ENCODE peak calls at places on chromosomes 4 and X, in five cellular contexts. V is neural progenitor cell, O is AG09309, H is fibroblast of lung, T is IMR-90. D is an unnamed sample.

GRCh38 chr4:42716996-42717395 is 60.1 kb upstream of the ATP8A1 start:
- DNase-seq in T (no peak), V (no peak), O (no peak), H (no peak), D (no peak)

GRCh38 chr4:154720123-154720522 is 23.7 kb upstream of the LRAT start:
- DNase-seq in H (no peak), T (no peak), O (no peak), V (no peak), D (no peak)

GRCh38 chr4:150982557-150983233 is 32.4 kb downstream of the LRBA start:
- DNase-seq in V (no peak), O (no peak), H (no peak), T (peak), D (no peak)

GRCh38 chr4:119525005-119525749 is 103.4 kb downstream of the PDE5A start:
- DNase-seq in T (peak), O (no peak), V (no peak), H (peak), D (no peak)

GRCh38 chr4:123305746-123306145 is 90.8 kb upstream of the SPRY1 start:
- DNase-seq in O (no peak), H (no peak), V (no peak), T (no peak), D (no peak)

GRCh38 chrX:14864626-14865025 is 8.2 kb downstream of the FANCB start:
- DNase-seq in O (no peak), V (no peak), T (peak), H (peak), D (no peak)

GRCh38 chr4:52560844-52561280 is 98.2 kb downstream of the USP46 start:
- DNase-seq in T (peak), H (no peak), O (peak), V (no peak), D (no peak)

GRCh38 chr4:113556382-113557134 is 205.0 kb downstream of the CAMK2D start:
- DNase-seq in V (no peak), T (no peak), O (no peak), H (no peak), D (no peak)

GRCh38 chr4:138236035-138236434 is 6.1 kb downstream of the SLC7A11 start:
- DNase-seq in T (peak), V (no peak), O (no peak), H (peak), D (no peak)

GRCh38 chr4:130335417-130336194 is 1239.7 kb downstream of the C4orf33 start:
- DNase-seq in O (no peak), H (no peak), T (no peak), V (no peak), D (no peak)

GRCh38 chr4:130333241-130333759 is 1237.3 kb downstream of the C4orf33 start:
- DNase-seq in O (no peak), V (no peak), T (no peak), H (no peak), D (no peak)

GRCh38 chr4:130336585-130337217 is 1240.7 kb downstream of the C4orf33 start:
- DNase-seq in H (peak), O (no peak), T (peak), V (peak), D (no peak)
- TF ChIP-seq CTCF in H (peak), O (peak), T (peak), V (peak), D (peak)

GRCh38 chr4:139736257-139736626 is 70.6 kb downstream of the MGST2 start:
- DNase-seq in T (no peak), H (no peak), V (peak), O (no peak), D (no peak)

GRCh38 chr4:139735381-139736256 is 70.0 kb downstream of the MGST2 start:
- DNase-seq in O (no peak), H (peak), T (no peak), V (peak), D (no peak)

GRCh38 chr4:139734201-139734874 is 68.7 kb downstream of the MGST2 start:
- DNase-seq in O (peak), T (peak), H (peak), V (peak), D (no peak)

GRCh38 chr4:139736661-139737060 is 71.0 kb downstream of the MGST2 start:
- DNase-seq in H (peak), O (no peak), T (no peak), V (peak), D (no peak)

DNA sequence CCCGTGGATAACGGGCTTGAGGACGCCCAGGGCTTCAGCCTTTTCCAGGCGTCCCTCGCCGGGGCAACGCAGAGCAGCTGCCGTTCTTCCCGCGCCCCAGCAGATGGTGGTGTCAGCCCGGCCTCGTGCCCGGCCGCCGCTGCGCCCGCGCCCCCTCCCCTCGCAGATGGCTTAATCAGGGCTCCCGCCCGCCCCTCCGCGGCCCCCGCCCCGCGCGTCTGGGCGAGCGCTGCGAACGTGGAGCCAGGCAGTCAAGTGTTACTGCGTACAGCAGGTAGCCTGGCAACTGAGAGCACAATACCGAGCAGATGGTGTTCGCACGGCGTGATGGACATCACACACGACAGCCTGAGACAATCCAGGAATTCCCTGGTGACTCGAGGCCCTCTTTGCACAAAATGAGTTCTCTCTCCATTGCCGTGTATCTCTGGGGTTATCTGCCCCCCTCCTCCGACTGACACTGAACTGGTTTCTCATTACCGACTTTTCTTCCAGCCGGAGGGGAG is 69.3 kb downstream of the MGST2 start:
- DNase-seq in T (peak), V (peak), H (peak), O (peak), D (peak)
- TF ChIP-seq CTCF in T (peak), V (peak), H (peak), O (peak), D (peak)

GRCh38 chr4:105490523-105490922 is 16.7 kb upstream of the PPA2 start:
- DNase-seq in H (no peak), O (no peak), V (no peak), T (no peak), D (no peak)
- TF ChIP-seq CTCF in H (no peak), O (no peak), V (no peak), T (no peak), D (no peak)

GRCh38 chr4:165115301-165115700 is 2.6 kb upstream of the TMEM192 start:
- DNase-seq in T (no peak), H (no peak), V (no peak), O (no peak), D (no peak)

GRCh38 chr4:165111906-165112257 is 778 bp downstream of the TMEM192 start:
- DNase-seq in V (no peak), H (no peak), T (no peak), O (no peak), D (no peak)

GRCh38 chr4:165106518-165106917 is 6.1 kb downstream of the TMEM192 start:
- DNase-seq in V (no peak), T (no peak), O (no peak), H (no peak), D (no peak)

GRCh38 chr4:165118256-165118909 is 5.7 kb upstream of the TMEM192 start:
- DNase-seq in H (no peak), V (no peak), O (no peak), T (no peak), D (no peak)

DNA sequence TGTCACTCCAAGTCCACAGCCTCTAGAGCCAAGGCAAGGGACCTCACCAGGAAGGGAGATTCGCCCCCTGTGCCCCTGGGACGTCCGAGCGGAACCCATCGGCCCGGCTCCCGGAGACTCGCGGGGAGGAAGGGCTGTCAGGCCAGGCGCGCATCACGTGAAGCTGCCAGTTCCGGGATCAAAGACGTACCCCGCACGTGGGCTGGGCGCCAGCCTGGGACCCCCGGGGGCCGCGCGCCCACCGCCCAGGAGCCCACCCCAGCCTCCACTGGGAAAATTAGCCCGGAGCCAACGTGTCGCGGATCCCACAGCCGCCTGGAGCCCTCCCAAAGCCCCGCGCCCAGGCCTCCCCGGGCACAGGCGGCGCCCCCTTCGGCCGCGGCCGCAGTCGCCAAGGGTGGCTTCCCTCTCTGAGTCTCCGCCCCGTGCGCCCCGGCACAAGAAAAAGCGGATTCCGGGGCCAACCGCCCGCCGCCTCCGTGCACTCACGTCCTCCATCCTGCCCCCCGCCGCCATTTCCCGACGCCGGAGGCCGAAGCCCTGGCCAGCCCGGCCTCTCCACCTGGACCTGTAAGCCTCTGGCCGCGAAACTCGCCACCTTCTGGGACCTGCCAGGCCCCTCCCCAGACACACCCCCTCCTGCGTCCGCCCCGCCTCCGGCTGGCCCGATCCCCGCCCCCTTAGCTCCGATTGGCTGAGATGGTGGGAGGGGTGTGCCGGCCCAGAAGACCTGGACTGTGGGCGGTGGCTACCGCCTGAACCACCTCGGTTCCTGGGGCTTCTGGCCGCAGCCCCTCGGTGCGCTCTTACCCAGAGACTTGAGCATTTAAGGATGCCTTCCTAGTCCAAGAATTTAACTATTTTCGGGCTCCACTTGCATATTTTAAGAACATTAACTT is at the start of gene TMEM192:
- DNase-seq in V (peak), O (peak), H (peak), T (peak), D (peak)
- TF ChIP-seq CTCF in V (peak), O (peak), H (peak), T (peak), D (peak)

GRCh38 chr4:132818091-132818490 is 331.0 kb upstream of the PCDH10 start:
- DNase-seq in H (no peak), V (peak), T (no peak), O (no peak), D (no peak)
- TF ChIP-seq CTCF in H (no peak), V (peak), T (no peak), O (no peak), D (no peak)

GRCh38 chr4:38870098-38870850 is 2.7 kb downstream of the FAM114A1 start:
- DNase-seq in H (no peak), V (no peak), T (peak), O (no peak), D (no peak)

GRCh38 chr4:38876636-38877035 is 9.0 kb downstream of the FAM114A1 start:
- DNase-seq in T (no peak), O (no peak), V (no peak), H (no peak), D (no peak)

GRCh38 chr4:38872620-38873019 is 5.0 kb downstream of the FAM114A1 start:
- DNase-seq in V (no peak), T (peak), H (peak), O (no peak), D (no peak)

GRCh38 chr4:38871593-38871992 is 4.0 kb downstream of the FAM114A1 start:
- DNase-seq in O (no peak), H (no peak), T (peak), V (no peak), D (no peak)

DNA sequence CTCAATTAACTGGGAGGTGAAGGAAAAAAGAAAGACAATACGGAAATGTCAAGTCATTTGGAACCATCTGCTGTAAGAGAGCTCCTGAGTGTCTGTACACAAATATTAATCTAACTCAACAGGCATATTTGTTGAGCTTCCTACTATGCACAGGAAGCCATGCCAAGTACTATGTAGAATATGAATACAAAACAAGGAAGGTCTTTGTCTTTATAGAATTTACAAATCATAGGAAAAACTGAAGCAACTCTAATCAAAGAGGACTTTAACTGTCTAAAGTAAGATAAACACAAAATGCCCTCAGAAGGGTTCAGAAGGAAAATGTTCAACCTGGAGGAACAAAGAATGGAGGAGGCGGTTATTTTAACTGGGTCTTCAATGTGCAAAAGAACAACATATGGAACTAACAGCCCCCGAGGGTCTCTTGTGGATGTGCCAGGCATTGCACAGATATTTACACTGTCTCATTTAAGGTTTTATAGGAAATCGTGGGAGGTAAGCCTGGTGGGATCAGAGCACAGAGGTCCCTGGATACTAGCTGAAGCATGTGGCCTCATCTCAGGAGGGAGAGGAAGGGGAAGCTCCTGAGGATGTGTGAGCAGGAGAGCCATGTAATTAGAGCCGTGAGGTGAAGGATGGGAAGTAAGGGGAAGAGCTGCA is 5.8 kb downstream of the FAM114A1 start:
- DNase-seq in H (no peak), T (no peak), O (no peak), V (no peak), D (no peak)
- TF ChIP-seq CTCF in H (peak), T (peak), O (no peak), V (peak), D (no peak)

DNA sequence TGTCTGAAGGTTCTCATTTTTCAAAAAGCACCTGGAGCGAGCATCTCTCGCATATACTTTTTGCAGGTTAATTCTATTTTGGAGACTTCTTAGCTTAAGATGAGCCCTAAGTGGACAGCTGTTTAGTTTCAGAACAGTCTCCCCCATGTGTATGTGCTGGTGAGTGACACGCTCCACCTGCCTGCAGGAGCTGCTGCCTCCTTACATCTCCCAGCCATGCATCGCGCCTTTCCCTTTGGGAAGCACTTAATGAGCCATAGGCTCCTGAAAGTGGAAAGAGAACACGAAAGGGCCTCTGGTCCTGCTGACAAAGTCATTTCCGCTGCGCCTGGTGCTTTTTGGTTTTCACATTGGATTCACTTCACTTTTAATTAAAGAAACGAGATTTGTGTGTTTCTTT is 56.1 kb downstream of the TRIML2 start:
- DNase-seq in O (no peak), V (peak), H (no peak), T (no peak), D (no peak)
- TF ChIP-seq CTCF in O (no peak), V (no peak), H (no peak), T (no peak), D (no peak)

D was measured in dorsolateral prefrontal cortex.